ENCODE peak calls at places on chromosomes 2 and 18, in seven cellular contexts. I, O, F, M, A, X and N are unnamed samples.

GRCh38 chr18:13308369-13308768 is 89.8 kb downstream of the LDLRAD4 start:
- DNase-seq in M (no peak), X (no peak), F (no peak), O (no peak), A (no peak), I (no peak), N (no peak)

GRCh38 chr2:238945433-238946150 is 97.7 kb downstream of the TWIST2 start:
- DNase-seq in I (peak), O (peak), M (peak), F (no peak), X (peak), A (peak), N (peak)

GRCh38 chr2:179422037-179422643 is 157.5 kb upstream of the SESTD1 start:
- DNase-seq in M (peak), A (peak), I (peak), F (peak), O (no peak), X (peak), N (no peak)

GRCh38 chr18:3930126-3931012 is 480.4 kb downstream of the TGIF1 start:
- DNase-seq in F (no peak), X (no peak), M (no peak), A (no peak), O (no peak), I (no peak), N (no peak)

GRCh38 chr2:162704496-162704895 is 134.1 kb downstream of the KCNH7 start:
- DNase-seq in X (no peak), O (no peak), F (no peak), A (no peak), I (no peak), M (no peak), N (no peak)

GRCh38 chr2:128379021-128380005 is 60.6 kb upstream of the HS6ST1 start:
- DNase-seq in A (peak), F (peak), I (no peak), X (peak), O (peak), M (peak), N (no peak)

GRCh38 chr2:170843656-170844055 is 27.0 kb downstream of the GAD1 start:
- DNase-seq in A (peak), M (no peak), I (no peak), F (no peak), X (no peak), O (no peak), N (no peak)

GRCh38 chr2:42875880-42876279 is 83.5 kb upstream of the HAAO start:
- DNase-seq in O (no peak), M (no peak), F (no peak), A (no peak), X (no peak), I (no peak), N (no peak)

GRCh38 chr2:37851428-37851827 is 73.7 kb upstream of the RMDN2 start:
- DNase-seq in A (no peak), X (no peak), O (no peak), I (no peak), F (no peak), M (no peak), N (no peak)

GRCh38 chr2:58157754-58158153 is 83.4 kb downstream of the FANCL start:
- DNase-seq in A (no peak), F (no peak), O (no peak), M (no peak), X (no peak), I (no peak), N (no peak)

GRCh38 chr2:148165975-148166374 is 145.1 kb downstream of the MBD5 start:
- DNase-seq in F (no peak), I (no peak), X (no peak), O (no peak), A (no peak), M (no peak), N (no peak)

GRCh38 chr18:79786304-79786703 is 11.4 kb upstream of the KCNG2 start:
- DNase-seq in X (no peak), I (no peak), M (no peak), O (peak), A (no peak), F (peak), N (peak)

GRCh38 chr2:36800381-36800780 is 103.9 kb downstream of the VIT start:
- DNase-seq in M (no peak), I (no peak), A (no peak), F (no peak), X (no peak), O (no peak), N (no peak)

GRCh38 chr2:100320547-100321180 is 1.6 kb downstream of the LONRF2 start:
- DNase-seq in X (peak), O (no peak), I (peak), M (no peak), A (no peak), F (no peak), N (no peak)

GRCh38 chr2:195051401-195051800 is 605.6 kb upstream of the SLC39A10 start:
- DNase-seq in A (peak), F (no peak), M (no peak), X (no peak), I (no peak), O (no peak), N (no peak)

GRCh38 chr18:50073319-50073718 is 121.6 kb downstream of the MYO5B start:
- DNase-seq in X (no peak), O (no peak), M (no peak), A (no peak), I (no peak), F (no peak), N (no peak)

GRCh38 chr2:131036696-131037397 is 56.4 kb downstream of the FAM168B start:
- DNase-seq in M (no peak), A (no peak), F (no peak), X (no peak), O (no peak), I (no peak), N (no peak)

GRCh38 chr18:55401638-55402191 is 186.3 kb downstream of the TCF4 start:
- DNase-seq in O (no peak), X (peak), M (peak), A (peak), F (no peak), I (no peak), N (no peak)

GRCh38 chr2:195535911-195536522 is 121.0 kb upstream of the SLC39A10 start:
- DNase-seq in A (no peak), M (peak), O (peak), F (peak), X (peak), I (no peak), N (peak)

GRCh38 chr18:41829648-41830516 is 125.2 kb upstream of the PIK3C3 start:
- DNase-seq in F (no peak), A (no peak), O (no peak), I (no peak), M (no peak), X (no peak), N (no peak)

GRCh38 chr2:38690499-38691420 is 24.8 kb downstream of the GALM start:
- DNase-seq in F (no peak), I (no peak), O (no peak), M (no peak), A (peak), X (no peak), N (no peak)

GRCh38 chr2:20373241-20373640 is 22.6 kb upstream of the PUM2 start:
- DNase-seq in I (no peak), M (no peak), X (no peak), F (no peak), A (no peak), O (no peak), N (no peak)

GRCh38 chr2:52220393-52220792 is 1188.5 kb upstream of the NRXN1 start:
- DNase-seq in M (no peak), F (peak), O (no peak), A (no peak), I (peak), X (no peak), N (no peak)

GRCh38 chr2:6960659-6961058 is 43.4 kb downstream of the RNF144A start:
- DNase-seq in O (no peak), M (no peak), A (peak), X (no peak), I (no peak), F (no peak), N (no peak)

DNA sequence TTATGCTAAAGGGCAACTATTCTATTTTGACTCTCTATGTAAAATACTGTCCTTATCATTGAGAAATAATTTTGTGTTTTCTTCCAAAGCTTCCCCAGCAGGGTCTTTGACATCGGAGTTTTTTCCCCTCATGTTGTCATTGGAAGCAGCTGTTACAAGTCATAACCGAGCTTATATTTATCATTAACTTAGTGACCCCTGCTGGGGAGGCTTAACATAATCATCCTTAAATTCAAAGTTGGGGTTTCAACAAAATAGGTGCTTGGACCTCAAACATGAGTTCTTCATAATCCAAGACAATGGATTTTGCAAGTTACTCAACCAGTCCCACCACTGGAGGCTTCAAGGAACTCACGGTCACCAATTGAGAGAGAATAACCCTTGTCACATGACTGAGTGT is 330.9 kb downstream of the DCC start:
- DNase-seq in A (peak), F (no peak), O (no peak), M (no peak), X (no peak), I (no peak), N (no peak)
- TF ChIP-seq CTCF in A (no peak), F (peak), O (no peak), M (no peak), X (no peak), I (no peak), N (no peak)

GRCh38 chr2:11646530-11646929 is 23.5 kb downstream of the NTSR2 start:
- DNase-seq in A (no peak), I (no peak), F (no peak), X (no peak), O (no peak), M (no peak), N (no peak)

GRCh38 chr2:11639503-11639902 is 30.5 kb downstream of the NTSR2 start:
- DNase-seq in M (no peak), O (no peak), F (no peak), I (no peak), X (no peak), A (no peak), N (no peak)

GRCh38 chr2:11640132-11640531 is 29.9 kb downstream of the NTSR2 start:
- DNase-seq in I (no peak), A (no peak), X (no peak), M (no peak), O (no peak), F (no peak), N (no peak)

GRCh38 chr2:11644293-11644692 is 25.7 kb downstream of the NTSR2 start:
- DNase-seq in M (no peak), I (no peak), A (no peak), X (no peak), F (no peak), O (no peak), N (no peak)

GRCh38 chr2:11642972-11643371 is 27.0 kb downstream of the NTSR2 start:
- DNase-seq in M (no peak), I (no peak), O (no peak), A (no peak), X (no peak), F (no peak), N (no peak)
- TF ChIP-seq CTCF in M (no peak), I (no peak), O (no peak), A (no peak), X (no peak), F (no peak), N (no peak)

DNA sequence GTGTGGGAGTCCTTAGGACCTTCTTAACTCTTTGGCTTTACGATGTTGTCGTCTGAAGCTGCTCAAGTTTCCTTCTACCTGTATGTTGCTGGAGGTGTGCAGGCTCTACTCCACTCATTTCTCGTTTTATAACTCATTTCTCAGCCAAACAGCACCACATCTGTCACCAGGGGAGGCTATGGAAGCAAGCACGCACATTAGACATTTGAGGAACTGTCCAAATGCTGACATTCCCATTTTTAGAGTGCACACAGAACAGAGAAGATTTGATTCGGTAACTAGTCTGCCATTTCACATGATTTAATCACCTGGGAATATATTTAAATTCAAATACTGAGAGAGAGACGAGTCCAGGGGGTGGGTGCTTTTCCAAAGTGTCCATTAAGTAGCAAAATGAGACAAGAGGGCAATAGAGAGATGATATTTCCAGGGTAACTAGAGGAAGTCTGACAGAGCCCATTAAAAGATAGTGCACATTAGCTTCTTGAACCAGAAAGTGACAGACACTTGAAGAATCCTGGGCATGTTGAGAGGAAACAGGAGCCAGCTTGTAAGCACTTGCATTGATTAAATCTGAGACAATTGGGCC is 793.3 kb downstream of the TDRD15 start:
- DNase-seq in I (no peak), A (peak), X (no peak), O (no peak), F (no peak), M (no peak), N (no peak)
- TF ChIP-seq CTCF in I (no peak), A (no peak), X (no peak), O (no peak), F (no peak), M (no peak), N (no peak)

DNA sequence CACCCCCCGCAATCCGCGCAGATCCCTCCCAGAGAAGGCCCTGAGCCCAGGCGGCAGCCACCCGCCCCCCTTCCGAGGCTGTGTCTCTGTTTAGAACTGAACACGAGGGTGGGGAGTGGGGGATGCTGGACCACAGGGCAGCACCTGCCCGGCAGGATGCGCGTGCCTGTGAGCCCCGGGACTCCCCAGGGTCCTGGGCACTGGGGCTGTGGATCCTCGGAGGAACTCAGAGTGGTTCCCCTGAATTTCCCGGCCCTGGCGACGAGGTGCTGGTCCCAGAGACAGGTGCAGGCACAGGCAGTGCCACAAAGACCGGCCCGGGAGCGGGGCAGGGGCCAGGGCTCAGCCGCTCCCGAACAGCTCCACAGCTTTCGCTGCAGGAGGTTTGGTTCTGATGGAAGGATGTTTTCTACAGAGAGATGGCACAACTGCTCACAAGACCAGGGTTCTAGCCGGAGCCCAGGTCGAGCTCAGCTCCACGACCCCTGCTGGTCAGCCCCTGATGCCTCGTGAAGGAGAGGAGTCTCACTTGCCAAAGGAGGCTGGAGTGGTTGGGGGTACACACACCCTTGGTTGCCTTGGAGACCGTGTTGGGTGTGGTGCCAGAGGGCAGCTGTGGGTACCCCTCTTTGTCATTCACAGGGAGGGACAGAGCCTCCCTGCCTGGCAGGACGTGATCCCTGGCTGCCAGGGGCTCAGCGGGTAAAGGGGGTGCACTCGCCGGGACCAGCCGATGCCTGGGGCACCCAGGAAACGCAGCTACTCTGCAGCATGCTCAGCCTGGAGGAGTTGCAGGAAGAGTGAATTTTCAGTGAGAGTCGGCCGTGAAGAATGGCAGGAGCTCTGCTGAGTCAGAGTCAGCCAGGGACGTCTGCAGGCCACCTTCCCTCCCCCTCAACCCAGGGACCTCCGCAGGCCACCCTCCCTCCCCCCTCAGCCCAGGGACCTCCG is 4.4 kb upstream of the NEU4 start:
- DNase-seq in F (peak), M (no peak), I (peak), O (peak), X (no peak), A (no peak), N (no peak)
- TF ChIP-seq CTCF in F (no peak), M (no peak), I (no peak), O (no peak), X (no peak), A (no peak), N (no peak)

DNA sequence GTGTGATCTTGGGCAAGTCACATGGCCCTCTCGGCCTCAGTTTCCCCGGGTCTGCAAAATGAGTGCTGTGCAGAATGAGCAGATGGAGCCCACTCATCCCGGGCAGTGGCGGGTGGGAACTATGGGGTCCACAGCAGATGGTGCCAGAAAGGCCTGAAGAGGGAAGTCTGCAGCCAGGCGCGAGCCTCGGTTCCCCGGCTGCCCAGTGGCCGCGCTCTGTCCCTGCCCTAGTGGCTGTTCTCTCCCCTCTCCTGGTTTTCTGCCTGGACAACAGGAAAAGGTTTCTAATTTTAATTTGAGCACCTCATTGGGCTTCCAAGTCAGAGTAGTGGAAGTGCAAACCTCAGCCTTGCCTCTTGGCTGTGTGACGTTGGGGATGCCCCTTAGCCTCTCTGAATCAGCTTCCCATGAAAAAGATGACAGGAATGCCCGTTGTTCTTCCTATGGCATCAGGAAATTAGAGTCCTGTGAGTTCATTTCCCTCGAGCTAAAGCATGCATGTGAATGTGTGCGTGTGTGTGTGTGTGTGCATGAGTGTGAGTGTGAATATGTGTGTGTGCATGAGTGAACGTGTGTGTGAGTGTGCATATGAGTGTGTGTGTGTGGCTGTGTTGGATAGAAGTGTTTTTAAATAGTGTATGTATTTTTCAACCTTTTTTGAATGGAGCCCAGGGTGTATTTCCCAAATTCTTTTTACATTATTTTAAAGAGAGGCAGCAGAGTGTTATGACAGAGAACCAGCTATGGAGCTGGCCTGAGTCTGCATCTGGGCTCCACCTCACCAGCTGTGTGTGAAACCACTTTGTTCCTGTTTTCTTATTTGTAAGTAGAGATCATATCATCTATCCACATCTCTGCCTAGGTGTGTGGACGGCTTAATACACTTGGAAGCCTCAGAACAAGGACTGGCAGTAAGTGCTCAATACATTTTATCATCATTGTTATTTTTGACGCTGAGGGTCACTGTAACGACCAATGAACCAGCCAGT is 41.3 kb downstream of the RRM2 start:
- DNase-seq in X (no peak), O (peak), A (no peak), I (no peak), M (no peak), F (no peak), N (no peak)
- TF ChIP-seq CTCF in X (no peak), O (no peak), A (no peak), I (no peak), M (no peak), F (no peak), N (no peak)

GRCh38 chr2:46954951-46955571 is 39.5 kb upstream of the MCFD2 start:
- DNase-seq in A (peak), X (peak), M (peak), O (no peak), F (no peak), I (peak), N (peak)

GRCh38 chr2:46947841-46948240 is 32.2 kb upstream of the MCFD2 start:
- DNase-seq in M (no peak), F (no peak), A (no peak), X (no peak), O (no peak), I (no peak), N (no peak)

GRCh38 chr2:46952171-46952570 is 36.6 kb upstream of the MCFD2 start:
- DNase-seq in F (no peak), O (no peak), I (no peak), M (no peak), X (no peak), A (no peak), N (no peak)

GRCh38 chr2:46950314-46950713 is 34.7 kb upstream of the MCFD2 start:
- DNase-seq in A (no peak), M (no peak), F (no peak), O (no peak), X (no peak), I (no peak), N (no peak)

DNA sequence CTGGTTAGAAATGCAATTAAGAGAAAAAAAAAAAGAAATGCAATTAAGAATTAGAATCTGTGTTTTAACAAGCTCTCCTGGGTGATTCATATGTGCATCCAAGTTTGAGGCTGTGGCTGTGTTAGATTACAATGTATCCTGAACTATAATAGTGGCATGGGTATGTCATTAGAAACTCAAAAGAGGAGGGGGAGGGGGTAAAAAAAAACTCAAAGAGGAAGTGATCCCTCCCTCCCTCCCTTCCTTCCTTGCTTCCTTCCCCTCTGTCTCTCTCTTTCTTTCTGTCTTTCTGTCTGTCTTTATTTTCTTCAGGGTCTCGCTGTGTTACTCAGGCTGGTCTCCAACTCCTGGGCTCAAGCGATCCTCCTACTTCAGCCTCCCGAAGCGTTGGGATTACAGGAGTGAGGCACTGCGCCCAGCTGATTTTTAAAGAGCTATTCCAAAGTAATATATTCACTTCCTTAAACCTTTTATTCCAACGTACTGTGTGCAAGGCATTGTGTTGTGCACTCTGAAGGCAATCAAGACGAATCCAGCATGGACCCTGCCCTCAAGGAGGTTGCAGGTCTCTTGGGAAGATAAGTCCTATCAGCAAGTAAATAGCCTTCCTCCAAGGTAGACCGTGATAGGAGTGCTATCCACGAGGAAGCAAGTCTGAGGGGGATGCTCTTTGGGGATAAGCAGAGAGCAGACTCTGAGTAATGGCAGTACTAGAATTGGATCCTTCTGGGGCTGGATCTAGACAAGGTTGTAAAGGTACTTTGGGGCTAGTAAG is 35.9 kb upstream of the MCFD2 start:
- DNase-seq in A (no peak), I (no peak), F (no peak), O (no peak), M (no peak), X (no peak), N (no peak)
- TF ChIP-seq CTCF in A (no peak), I (no peak), F (no peak), O (no peak), M (no peak), X (no peak), N (no peak)

GRCh38 chr2:19051238-19051831 is 307.1 kb downstream of the OSR1 start:
- DNase-seq in A (no peak), X (no peak), M (no peak), I (no peak), O (no peak), F (no peak), N (no peak)
- TF ChIP-seq CTCF in A (no peak), X (no peak), M (no peak), I (no peak), O (no peak), F (no peak), N (no peak)